ENCODE peak calls at places on chromosomes 12 and 14, in seven cellular contexts. F, C, T, Y, M, S and K are unnamed samples.

GRCh38 chr14:23485311-23485710 is 15.8 kb downstream of the NGDN start:
- DNase-seq in F (no peak), C (peak), T (no peak), Y (no peak), M (no peak), S (no peak), K (no peak)

GRCh38 chr14:68199465-68200145 is 380.0 kb downstream of the RAD51B start:
- DNase-seq in F (no peak), C (peak), T (no peak), Y (no peak), M (peak), S (peak), K (no peak)

GRCh38 chr12:113664224-113664681 is 192.6 kb upstream of the LHX5 start:
- DNase-seq in F (no peak), C (no peak), T (no peak), Y (no peak), M (no peak), S (no peak), K (no peak)

GRCh38 chr14:99946652-99947489 is 118.4 kb upstream of the EVL start:
- DNase-seq in F (no peak), C (peak), T (no peak), Y (peak), M (no peak), S (peak), K (no peak)

GRCh38 chr12:108560321-108560721 is 652 bp downstream of the SART3 start:
- DNase-seq in F (no peak), C (no peak), T (no peak), Y (no peak), M (no peak), S (peak), K (peak)

GRCh38 chr14:101478096-101478495 is 83.2 kb upstream of the DIO3 start:
- DNase-seq in F (no peak), C (peak), T (peak), Y (no peak), M (no peak), S (no peak), K (no peak)

GRCh38 chr14:94423465-94424056 is 29.0 kb downstream of the SERPINA11 start:
- DNase-seq in F (peak), C (peak), T (peak), Y (peak), M (peak), S (no peak), K (peak)

GRCh38 chr14:36655963-36656768 is 5.5 kb upstream of the PAX9 start:
- DNase-seq in F (no peak), C (peak), T (peak), Y (peak), M (no peak), S (peak), K (no peak)

GRCh38 chr12:57476162-57476992 is 3.3 kb downstream of the ARHGAP9 start:
- DNase-seq in F (no peak), C (peak), T (peak), Y (no peak), M (no peak), S (peak), K (no peak)

GRCh38 chr14:64440494-64440893 is 24.8 kb upstream of the AKAP5 start:
- DNase-seq in F (no peak), C (no peak), T (no peak), Y (no peak), M (no peak), S (no peak), K (peak)

GRCh38 chr12:107093547-107094448 is at the start of gene CRY1:
- DNase-seq in F (peak), C (peak), T (peak), Y (peak), M (peak), S (peak), K (peak)

GRCh38 chr12:2233034-2233433 is 180.2 kb downstream of the CACNA1C start:
- DNase-seq in F (no peak), C (no peak), T (no peak), Y (no peak), M (no peak), S (peak), K (no peak)

DNA sequence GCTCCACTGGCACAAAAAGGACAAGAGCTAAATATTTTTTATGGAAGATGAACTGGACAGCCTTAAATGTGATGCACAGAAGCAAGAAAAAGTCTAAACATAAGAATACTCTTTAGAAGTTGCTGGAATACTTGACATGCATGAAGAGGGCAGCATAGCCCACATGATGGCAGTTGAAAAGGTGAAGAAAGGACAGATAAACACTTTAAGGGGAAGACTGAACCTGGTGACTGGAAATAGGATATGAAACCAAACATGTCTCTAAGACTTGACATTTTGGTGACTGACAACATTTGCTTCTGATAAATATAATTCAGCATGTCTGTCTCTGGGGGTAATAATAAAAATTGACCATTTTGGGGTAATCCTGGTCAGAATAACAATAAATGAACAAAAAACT is 273.1 kb downstream of the CCDC91 start:
- DNase-seq in F (no peak), C (no peak), T (no peak), Y (no peak), M (no peak), S (no peak), K (no peak)
- TF ChIP-seq CTCF in F (no peak), C (no peak), T (no peak), Y (no peak), M (no peak), S (no peak), K (peak)

GRCh38 chr12:51838762-51839161 is 9.8 kb downstream of the FIGNL2 start:
- DNase-seq in F (no peak), C (peak), T (no peak), Y (no peak), M (no peak), S (peak), K (no peak)

GRCh38 chr12:51837286-51837685 is 11.2 kb downstream of the FIGNL2 start:
- DNase-seq in F (no peak), C (peak), T (no peak), Y (no peak), M (no peak), S (no peak), K (no peak)

GRCh38 chr12:51839310-51839943 is 9.1 kb downstream of the FIGNL2 start:
- DNase-seq in F (no peak), C (peak), T (no peak), Y (no peak), M (no peak), S (peak), K (no peak)

GRCh38 chr12:51838036-51838435 is 10.5 kb downstream of the FIGNL2 start:
- DNase-seq in F (no peak), C (peak), T (no peak), Y (no peak), M (no peak), S (peak), K (no peak)

DNA sequence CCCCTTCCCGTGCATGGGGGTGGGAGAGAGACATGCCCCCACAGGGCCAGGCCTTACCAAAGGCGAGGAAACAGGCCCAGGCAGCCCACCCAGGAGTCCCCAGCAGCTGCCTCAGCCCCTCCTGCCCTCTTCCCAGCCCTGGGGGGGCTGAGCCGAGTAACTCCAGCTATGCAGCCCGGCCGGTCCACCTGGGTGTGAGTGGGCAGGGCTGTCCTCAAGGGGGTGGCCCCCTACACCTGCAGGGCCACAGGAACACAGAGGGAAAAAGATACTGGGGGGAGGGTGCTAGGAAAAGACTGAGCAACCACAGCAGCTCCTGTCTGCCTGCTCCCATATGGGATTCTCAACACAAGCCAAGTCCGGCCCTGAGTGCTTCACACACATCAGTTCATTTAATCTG is 7.6 kb downstream of the FIGNL2 start:
- DNase-seq in F (no peak), C (peak), T (no peak), Y (no peak), M (no peak), S (peak), K (no peak)
- H3K4me3 ChIP-seq in F (no peak), C (no peak), T (no peak), Y (no peak), M (no peak), S (no peak), K (no peak)

DNA sequence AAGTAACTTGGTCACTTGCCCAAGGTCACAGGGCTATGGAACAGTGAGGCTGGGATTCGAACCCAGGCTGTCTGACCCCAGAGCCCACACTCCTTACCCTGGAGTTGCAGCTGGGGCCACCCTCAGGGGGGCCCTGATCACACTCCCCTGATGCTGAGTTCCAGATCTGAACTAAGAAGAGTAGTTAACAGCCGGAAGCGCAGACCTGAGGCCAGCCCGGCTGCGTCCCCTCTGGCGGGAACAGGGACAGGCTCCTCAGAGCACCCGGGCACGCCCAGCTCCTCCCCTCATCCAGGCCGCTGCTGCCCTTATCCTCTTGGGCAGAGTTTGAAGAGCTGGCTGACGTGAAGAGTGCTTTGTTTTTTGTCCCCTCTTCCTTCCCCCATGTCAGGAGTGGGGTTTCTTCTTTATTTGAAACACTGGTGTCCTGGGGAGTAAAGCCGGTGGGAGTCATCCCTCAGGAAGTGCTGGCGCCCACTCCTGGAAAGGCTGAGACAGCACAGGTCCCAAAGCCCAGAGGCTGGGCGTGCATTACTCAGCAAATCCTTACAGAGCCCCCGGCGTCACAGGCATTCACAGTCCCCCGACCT is 8.7 kb downstream of the PHB2 start:
- DNase-seq in F (peak), C (peak), T (peak), Y (peak), M (no peak), S (peak), K (peak)
- TF ChIP-seq CTCF in F (no peak), C (peak), T (peak), Y (peak), M (peak), S (peak), K (peak)

GRCh38 chr12:56256326-56256960 is 1.7 kb downstream of the ANKRD52 start:
- DNase-seq in F (no peak), C (peak), T (no peak), Y (no peak), M (no peak), S (peak), K (no peak)
- H3K4me3 ChIP-seq in F (no peak), C (peak), T (no peak), Y (no peak), M (peak), S (peak), K (peak)

GRCh38 chr12:130405332-130405731 is 67.6 kb downstream of the PIWIL1 start:
- DNase-seq in F (no peak), C (no peak), T (no peak), Y (no peak), M (no peak), S (no peak), K (no peak)

GRCh38 chr12:130398089-130398848 is 60.6 kb downstream of the PIWIL1 start:
- DNase-seq in F (no peak), C (no peak), T (no peak), Y (no peak), M (no peak), S (no peak), K (no peak)

GRCh38 chr12:130396667-130397066 is 59.0 kb downstream of the PIWIL1 start:
- DNase-seq in F (no peak), C (no peak), T (no peak), Y (no peak), M (no peak), S (no peak), K (no peak)

DNA sequence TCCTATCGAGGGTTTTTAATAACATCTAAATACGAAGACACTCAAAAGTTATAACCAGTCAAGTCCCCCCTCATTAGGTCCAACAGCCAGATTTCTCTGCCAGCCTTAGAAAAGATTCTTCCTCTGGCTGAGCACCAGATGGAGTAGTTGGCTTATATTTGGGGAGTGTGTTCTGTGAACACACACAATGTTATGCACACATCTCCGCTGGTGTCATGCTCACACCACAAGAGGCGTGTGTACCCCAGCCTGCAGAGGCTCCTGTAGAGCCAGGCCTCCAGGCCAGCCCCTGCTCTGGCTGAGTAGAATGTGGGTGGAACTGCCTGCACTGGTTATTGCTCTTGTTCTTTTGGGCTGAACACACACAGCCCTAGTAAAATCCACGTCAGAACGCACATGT is 64.0 kb downstream of the PIWIL1 start:
- DNase-seq in F (no peak), C (peak), T (no peak), Y (no peak), M (no peak), S (no peak), K (no peak)
- TF ChIP-seq CTCF in F (no peak), C (peak), T (no peak), Y (no peak), M (no peak), S (no peak), K (no peak)

GRCh38 chr12:111435661-111436201 is 30.0 kb downstream of the SH2B3 start:
- DNase-seq in F (no peak), C (peak), T (no peak), Y (no peak), M (no peak), S (peak), K (no peak)

GRCh38 chr12:111434049-111434448 is 28.3 kb downstream of the SH2B3 start:
- DNase-seq in F (no peak), C (no peak), T (no peak), Y (no peak), M (no peak), S (no peak), K (peak)

GRCh38 chr12:111436811-111437210 is 31.1 kb downstream of the SH2B3 start:
- DNase-seq in F (no peak), C (peak), T (no peak), Y (no peak), M (no peak), S (peak), K (no peak)

GRCh38 chr12:111436266-111436665 is 30.5 kb downstream of the SH2B3 start:
- DNase-seq in F (no peak), C (peak), T (no peak), Y (no peak), M (no peak), S (no peak), K (no peak)

GRCh38 chr12:111434680-111435338 is 29.1 kb downstream of the SH2B3 start:
- DNase-seq in F (no peak), C (peak), T (no peak), Y (peak), M (no peak), S (peak), K (peak)
- H3K4me3 ChIP-seq in F (no peak), C (no peak), T (no peak), Y (no peak), M (no peak), S (peak), K (no peak)

DNA sequence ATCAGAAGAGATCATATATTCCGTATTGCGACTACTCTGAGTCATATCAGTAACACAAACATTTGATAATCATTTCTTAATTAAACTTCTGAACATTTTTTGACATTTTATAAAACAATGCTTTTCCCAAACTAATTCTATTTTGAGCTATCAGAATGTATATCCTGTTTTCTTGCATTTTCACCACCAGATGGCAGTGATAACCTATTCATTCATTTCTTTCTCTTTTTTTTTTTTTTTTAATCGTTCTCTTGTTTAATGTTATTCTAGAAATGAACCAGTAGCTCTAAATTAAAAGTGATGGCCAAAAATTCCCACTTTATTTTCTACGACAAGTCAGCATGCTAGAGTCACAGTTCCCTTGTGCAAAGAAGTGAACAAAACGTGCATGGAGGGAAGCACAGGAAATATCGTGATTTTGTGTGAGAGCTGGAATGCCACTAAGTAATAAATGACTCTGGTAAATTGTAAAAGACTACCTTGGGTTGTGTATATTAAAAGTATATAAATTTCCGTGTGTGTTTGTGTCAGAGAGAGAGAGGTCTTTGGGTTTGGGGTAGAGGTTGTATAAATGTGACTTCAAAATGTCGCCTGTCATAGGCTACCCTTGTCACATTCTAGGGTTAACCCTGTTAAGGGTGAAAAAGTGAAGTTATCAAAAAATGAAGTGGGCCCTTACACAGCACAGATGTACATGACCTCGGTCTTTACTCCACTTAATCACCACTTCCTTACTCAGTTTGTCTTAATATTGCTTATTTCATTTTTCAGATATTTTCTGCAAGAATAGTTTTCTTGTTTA is 40.4 kb upstream of the LDHB start:
- DNase-seq in F (no peak), C (no peak), T (no peak), Y (peak), M (no peak), S (no peak), K (peak)
- TF ChIP-seq CTCF in F (peak), C (peak), T (peak), Y (no peak), M (no peak), S (peak), K (peak)

DNA sequence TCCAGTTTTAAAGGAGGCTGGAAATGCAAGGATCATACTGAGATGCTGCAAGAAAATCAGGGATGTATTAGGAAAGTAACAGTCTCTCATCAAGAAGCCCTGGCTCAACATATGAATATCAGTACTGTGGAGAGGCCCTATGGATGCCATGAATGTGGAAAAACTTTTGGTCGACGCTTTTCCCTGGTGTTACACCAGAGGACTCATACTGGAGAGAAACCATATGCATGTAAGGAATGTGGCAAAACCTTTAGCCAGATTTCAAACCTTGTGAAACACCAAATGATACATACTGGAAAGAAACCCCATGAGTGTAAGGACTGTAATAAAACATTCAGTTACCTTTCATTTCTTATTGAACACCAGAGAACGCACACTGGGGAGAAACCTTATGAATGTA is 24.5 kb downstream of the ZNF891 start:
- DNase-seq in F (no peak), C (no peak), T (no peak), Y (no peak), M (no peak), S (no peak), K (peak)
- H3K4me3 ChIP-seq in F (no peak), C (peak), T (no peak), Y (no peak), M (no peak), S (no peak), K (no peak)

GRCh38 chr12:132856581-132856980 is 27.9 kb upstream of the GOLGA3 start:
- DNase-seq in F (no peak), C (no peak), T (no peak), Y (no peak), M (no peak), S (peak), K (no peak)
- TF ChIP-seq CTCF in F (no peak), C (no peak), T (no peak), Y (no peak), M (no peak), S (no peak), K (no peak)